ENCODE peak calls at places on chromosome 12, in six cellular contexts. Z is heart right ventricle, J is cardiac muscle cell, D is putamen, L is AG04449, V is posterior cingulate gyrus. Y is an unnamed sample.

GRCh38 chr12:54357802-54358619 is 6.3 kb downstream of the GPR84 start:
- DNase-seq in V (no peak), D (no peak), Z (no peak), J (no peak), L (no peak), Y (no peak)

GRCh38 chr12:12384601-12385321 is 27.9 kb downstream of the BORCS5 start:
- DNase-seq in D (peak; percentile 66), L (no peak), Z (no peak), J (peak; percentile 35), V (no peak), Y (no peak)

GRCh38 chr12:80195143-80195726 is 95.9 kb downstream of the OTOGL start:
- DNase-seq in D (no peak), Z (no peak), J (peak; percentile 74), L (no peak), V (no peak), Y (no peak)

GRCh38 chr12:107251288-107251687 is 157.9 kb upstream of the CRY1 start:
- DNase-seq in J (no peak), D (no peak), L (no peak), V (no peak), Z (no peak), Y (no peak)

GRCh38 chr12:17489452-17489851 is 600.5 kb downstream of the RERGL start:
- DNase-seq in J (no peak), L (no peak), V (no peak), D (no peak), Z (no peak), Y (no peak)

GRCh38 chr12:131153956-131154355 is 200.2 kb downstream of the ADGRD1 start:
- DNase-seq in J (no peak), D (no peak), Z (no peak), L (no peak), V (no peak), Y (no peak)

GRCh38 chr12:24921251-24922038 is 27.5 kb downstream of the BCAT1 start:
- DNase-seq in J (peak; percentile 74), L (no peak), D (no peak), Z (no peak), V (no peak), Y (no peak)

GRCh38 chr12:58976146-58976545 is 55.8 kb upstream of the LRIG3 start:
- DNase-seq in D (no peak), J (no peak), Z (no peak), L (no peak), V (no peak), Y (no peak)

GRCh38 chr12:49791700-49792099 is 36.5 kb downstream of the NCKAP5L start:
- DNase-seq in Z (no peak), D (no peak), J (no peak), V (no peak), L (no peak), Y (no peak)

GRCh38 chr12:124921200-124922008 is 7.0 kb upstream of the UBC start:
- DNase-seq in J (peak; percentile 68), L (no peak), D (peak; percentile 76), Z (peak; percentile 51), V (peak; percentile 48), Y (no peak)

GRCh38 chr12:56261503-56262230 is 3.5 kb upstream of the ANKRD52 start:
- DNase-seq in V (no peak), J (peak; percentile 27), Z (no peak), L (peak; percentile 57), D (no peak), Y (no peak)

GRCh38 chr12:41051909-41052308 is 136.2 kb upstream of the PDZRN4 start:
- DNase-seq in L (no peak), J (peak; percentile 1), D (no peak), Z (no peak), V (no peak), Y (no peak)

GRCh38 chr12:57694459-57695019 is 607 bp downstream of the OS9 start:
- DNase-seq in D (no peak), V (no peak), L (no peak), J (peak; percentile 4), Z (no peak), Y (no peak)

GRCh38 chr12:115972241-115972640 is 305.3 kb downstream of the MED13L start:
- DNase-seq in V (no peak), Z (no peak), D (no peak), J (no peak), L (no peak), Y (no peak)

GRCh38 chr12:32860182-32860581 is 36.4 kb downstream of the PKP2 start:
- DNase-seq in L (no peak), J (peak; percentile 56), V (no peak), Z (no peak), D (no peak), Y (no peak)

GRCh38 chr12:22083167-22083566 is 37.1 kb downstream of the CMAS start:
- DNase-seq in D (peak; percentile 45), Z (no peak), V (peak; percentile 26), J (peak; percentile 58), L (no peak), Y (no peak)

GRCh38 chr12:104569348-104570173 is 112.8 kb downstream of the CHST11 start:
- DNase-seq in J (peak; percentile 64), Z (no peak), L (no peak), V (no peak), D (no peak), Y (no peak)

GRCh38 chr12:53798575-53798974 is 46.8 kb upstream of the CISTR start:
- DNase-seq in L (no peak), J (peak; percentile 67), V (peak; percentile 69), Z (no peak), D (peak; percentile 89), Y (no peak)

GRCh38 chr12:14874882-14875281 is 10.8 kb downstream of the MGP start:
- DNase-seq in Z (no peak), L (no peak), D (no peak), J (no peak), V (no peak), Y (no peak)

GRCh38 chr12:2264622-2265306 is 212.0 kb downstream of the CACNA1C start:
- DNase-seq in D (no peak), V (no peak), L (peak; percentile 98), Z (no peak), J (peak; percentile 95), Y (peak; percentile 66)

GRCh38 chr12:48013287-48013686 is 9.0 kb upstream of the COL2A1 start:
- DNase-seq in Z (no peak), D (no peak), L (no peak), V (no peak), J (no peak), Y (no peak)

GRCh38 chr12:120394483-120395367 is 25.8 kb upstream of the MSI1 start:
- DNase-seq in Z (no peak), L (no peak), J (no peak), V (no peak), D (no peak), Y (no peak)

GRCh38 chr12:53287741-53288216 is 7.6 kb upstream of the PFDN5 start:
- DNase-seq in L (no peak), J (peak; percentile 68), D (no peak), Z (peak; percentile 62), V (peak; percentile 71), Y (peak; percentile 59)

GRCh38 chr12:132841151-132841550 is 12.5 kb upstream of the GOLGA3 start:
- DNase-seq in J (no peak), D (no peak), Z (no peak), L (no peak), V (no peak), Y (no peak)

GRCh38 chr12:132450391-132451171 is 39.4 kb upstream of the FBRSL1 start:
- DNase-seq in Z (no peak), L (no peak), D (no peak), J (no peak), V (no peak), Y (no peak)

GRCh38 chr12:56116267-56117081 is at the start of gene RPL41:
- DNase-seq in J (peak; percentile 95), D (peak; percentile 97), V (peak; percentile 94), Z (peak; percentile 92), L (peak; percentile 50), Y (peak; percentile 93)

GRCh38 chr12:130192667-130193345 is 30.5 kb downstream of the FZD10 start:
- DNase-seq in J (no peak), D (no peak), Z (no peak), V (no peak), L (no peak), Y (no peak)

GRCh38 chr12:89084751-89085150 is 267.6 kb downstream of the DUSP6 start:
- DNase-seq in V (no peak), J (peak; percentile 91), D (no peak), Z (no peak), L (no peak), Y (no peak)

GRCh38 chr12:77855548-77855947 is 24.9 kb downstream of the NAV3 start:
- DNase-seq in V (no peak), Z (peak; percentile 20), J (no peak), D (no peak), L (no peak), Y (no peak)

GRCh38 chr12:114408881-114409795 is 3.2 kb upstream of the TBX5 start:
- DNase-seq in V (no peak), Z (peak; percentile 71), D (no peak), J (peak; percentile 81), L (no peak), Y (no peak)

GRCh38 chr12:68788554-68789143 is 19.3 kb upstream of the MDM2 start:
- DNase-seq in V (no peak), L (no peak), J (no peak), D (no peak), Z (no peak), Y (no peak)

GRCh38 chr12:94535614-94535932 is 75.9 kb upstream of the CEP83 start:
- DNase-seq in D (no peak), Z (no peak), L (no peak), V (no peak), J (no peak), Y (no peak)

GRCh38 chr12:39272934-39273770 is 169.8 kb downstream of the KIF21A start:
- DNase-seq in D (peak; percentile 37), Z (no peak), V (peak; percentile 12), L (no peak), J (peak; percentile 59), Y (no peak)

GRCh38 chr12:1915082-1915968 is 3.1 kb downstream of the CACNA2D4 start:
- DNase-seq in Z (no peak), J (no peak), V (peak; percentile 4), L (no peak), D (no peak), Y (no peak)

GRCh38 chr12:47942327-47943230 is 20.8 kb upstream of the TMEM106C start:
- DNase-seq in D (no peak), Z (no peak), V (no peak), L (no peak), J (peak; percentile 9), Y (no peak)

GRCh38 chr12:59620326-59620725 is 24.5 kb downstream of the SLC16A7 start:
- DNase-seq in J (no peak), V (no peak), L (no peak), Z (no peak), D (no peak), Y (no peak)

GRCh38 chr12:118456741-118457140 is 80.4 kb downstream of the SUDS3 start:
- DNase-seq in L (no peak), Z (no peak), D (no peak), V (no peak), J (no peak), Y (no peak)

GRCh38 chr12:31558521-31558920 is 32.4 kb downstream of the DENND5B start:
- DNase-seq in D (no peak), Z (no peak), V (no peak), L (peak; percentile 29), J (no peak), Y (no peak)

GRCh38 chr12:14156606-14157005 is 175.2 kb upstream of the GRIN2B start:
- DNase-seq in Z (no peak), D (no peak), J (no peak), V (no peak), L (no peak), Y (no peak)

GRCh38 chr12:38638401-38638800 is 267.0 kb downstream of the CPNE8 start:
- DNase-seq in J (no peak), V (no peak), L (no peak), Z (no peak), D (no peak), Y (no peak)